ENCODE peak calls at places on chromosomes 1 and 21, in eight cellular contexts. Y, M, L, E, Z, V, K and R are unnamed samples.

GRCh38 chr1:172134087-172134731 is 286.3 kb upstream of the C1orf105 start:
- DNase-seq in Y (no peak), M (no peak), L (no peak), E (no peak), Z (no peak), V (no peak), K (no peak), R (no peak)

GRCh38 chr1:58929667-58930325 is 145.9 kb upstream of the JUN start:
- DNase-seq in Y (no peak), M (no peak), L (no peak), E (no peak), Z (peak; percentile 78), V (no peak), K (peak; percentile 70), R (no peak)

GRCh38 chr1:33147997-33148314 is 33.9 kb downstream of the TRIM62 start:
- DNase-seq in Y (peak; percentile 50), M (no peak), L (no peak), E (no peak), Z (no peak), V (no peak), K (peak; percentile 35), R (no peak)

GRCh38 chr21:45615145-45615711 is 28.3 kb upstream of the PCBP3 start:
- DNase-seq in Y (no peak), M (no peak), L (peak; percentile 70), E (peak; percentile 20), Z (peak; percentile 94), V (no peak), K (no peak), R (no peak)

GRCh38 chr21:39612233-39613028 is at the start of gene B3GALT5:
- DNase-seq in Y (peak; percentile 11), M (peak; percentile 37), L (no peak), E (peak; percentile 77), Z (no peak), V (no peak), K (no peak), R (no peak)

GRCh38 chr1:237386362-237387143 is 344.6 kb downstream of the RYR2 start:
- DNase-seq in Y (peak; percentile 35), M (no peak), L (peak; percentile 26), E (no peak), Z (no peak), V (no peak), K (peak; percentile 15), R (no peak)

GRCh38 chr1:235067396-235068154 is 61.1 kb downstream of the TOMM20 start:
- DNase-seq in Y (peak; percentile 63), M (no peak), L (no peak), E (no peak), Z (no peak), V (peak; percentile 93), K (peak; percentile 88), R (peak; percentile 95)

GRCh38 chr1:175839678-175840669 is 96.6 kb upstream of the TNR start:
- DNase-seq in Y (no peak), M (no peak), L (no peak), E (no peak), Z (no peak), V (no peak), K (peak; percentile 41), R (no peak)

GRCh38 chr1:90386899-90387334 is 330.2 kb downstream of the BARHL2 start:
- DNase-seq in Y (no peak), M (no peak), L (no peak), E (no peak), Z (no peak), V (no peak), K (peak; percentile 49), R (no peak)

GRCh38 chr1:15932612-15933011 is 43.3 kb downstream of the ZBTB17 start:
- DNase-seq in Y (no peak), M (no peak), L (peak; percentile 7), E (no peak), Z (no peak), V (no peak), K (no peak), R (no peak)

GRCh38 chr1:56331207-56331891 is 248.0 kb downstream of the PLPP3 start:
- DNase-seq in Y (no peak), M (no peak), L (no peak), E (no peak), Z (no peak), V (no peak), K (no peak), R (no peak)

GRCh38 chr1:234608720-234609527 is 1.1 kb downstream of the IRF2BP2 start:
- DNase-seq in Y (peak; percentile 41), M (no peak), L (peak; percentile 66), E (no peak), Z (peak; percentile 75), V (no peak), K (no peak), R (no peak)

GRCh38 chr1:36523230-36523495 is 40.5 kb upstream of the CSF3R start:
- DNase-seq in Y (no peak), M (no peak), L (no peak), E (no peak), Z (no peak), V (no peak), K (no peak), R (no peak)

GRCh38 chr1:202205523-202206190 is 12.1 kb downstream of the LGR6 start:
- DNase-seq in Y (no peak), M (no peak), L (no peak), E (peak; percentile 69), Z (no peak), V (no peak), K (no peak), R (no peak)

GRCh38 chr1:41073971-41074370 is 52.4 kb upstream of the SLFNL1 start:
- DNase-seq in Y (no peak), M (no peak), L (no peak), E (no peak), Z (no peak), V (no peak), K (peak; percentile 20), R (no peak)

GRCh38 chr1:186710696-186711095 is 30.5 kb upstream of the PTGS2 start:
- DNase-seq in Y (no peak), M (no peak), L (no peak), E (no peak), Z (no peak), V (no peak), K (no peak), R (no peak)

GRCh38 chr1:20440785-20441200 is 45.2 kb downstream of the CAMK2N1 start:
- DNase-seq in Y (peak; percentile 61), M (no peak), L (peak; percentile 78), E (peak; percentile 83), Z (peak; percentile 11), V (no peak), K (peak; percentile 84), R (no peak)

DNA sequence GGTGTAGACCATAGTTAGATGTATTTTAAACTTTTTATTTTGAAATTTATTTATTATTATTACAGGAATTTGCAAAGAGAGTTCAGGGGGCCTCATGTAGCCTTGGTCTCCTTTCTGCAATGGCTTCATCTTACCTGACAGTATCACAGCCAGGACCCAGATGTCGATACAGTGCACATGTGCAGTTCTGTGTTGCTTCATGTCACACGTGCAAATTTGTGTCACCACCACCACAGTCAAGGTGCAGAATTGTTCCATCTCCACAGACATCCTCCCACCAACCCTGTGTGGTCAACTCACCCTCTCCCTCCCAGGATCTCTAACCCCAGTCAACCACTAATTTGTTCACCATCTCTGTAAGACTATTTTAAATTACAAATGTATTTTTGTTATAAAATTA is 184.5 kb downstream of the CAMTA1 start:
- DNase-seq in Y (no peak), M (no peak), L (no peak), E (no peak), Z (no peak), V (no peak), K (no peak), R (no peak)
- TF ChIP-seq CTCF in Y (no peak), M (no peak), L (no peak), E (no peak), Z (no peak), V (no peak), K (no peak), R (no peak)

DNA sequence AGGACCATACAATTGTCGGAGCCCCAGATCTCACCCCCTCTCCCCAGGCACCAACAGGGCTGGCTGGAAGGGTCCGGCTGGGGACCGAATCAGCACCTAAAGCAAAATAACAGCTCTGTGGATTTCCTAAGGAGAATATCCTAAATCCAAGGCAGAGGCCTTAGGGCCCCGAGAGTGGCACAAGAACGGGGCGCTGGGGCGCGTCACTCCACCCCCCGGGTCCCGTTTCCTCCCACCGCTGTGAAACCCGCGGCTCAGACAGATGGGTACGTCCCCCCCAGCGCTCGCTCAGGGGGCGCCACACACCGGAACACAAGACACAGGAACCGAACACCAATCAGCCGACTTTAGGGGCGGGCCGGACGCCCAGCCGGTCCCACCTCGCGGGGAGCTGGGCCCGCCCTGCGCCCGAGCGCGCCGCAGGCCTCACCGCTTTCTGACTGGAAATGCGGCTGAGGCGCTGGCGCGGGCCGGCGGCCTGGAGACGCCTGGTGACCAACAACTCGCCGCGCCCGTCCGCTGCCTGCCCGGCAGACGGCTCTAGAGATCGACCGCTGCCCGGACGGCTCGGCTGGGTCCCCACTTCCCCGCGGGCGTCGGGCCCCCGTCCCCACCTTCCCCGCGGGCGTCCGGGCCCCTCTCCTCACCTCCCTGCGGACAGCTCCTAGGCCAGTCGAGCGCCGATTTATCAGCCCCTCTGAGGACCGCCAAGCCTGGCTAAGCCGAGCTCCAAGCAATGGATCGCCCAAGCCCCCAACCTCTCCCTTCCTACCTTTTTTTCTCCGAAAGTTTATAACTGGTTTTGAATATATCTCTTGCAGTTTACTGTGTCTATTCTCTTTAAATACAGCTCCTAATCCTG is at the start of gene HFM1:
- DNase-seq in Y (peak; percentile 88), M (peak; percentile 66), L (peak; percentile 83), E (peak; percentile 93), Z (peak; percentile 23), V (no peak), K (peak; percentile 49), R (peak; percentile 23)
- TF ChIP-seq CTCF in Y (no peak), M (peak; percentile 27), L (peak; percentile 1), E (peak; percentile 27), Z (no peak), V (no peak), K (no peak), R (no peak)

GRCh38 chr1:38806090-38806489 is 53.5 kb downstream of the RRAGC start:
- DNase-seq in Y (no peak), M (no peak), L (no peak), E (no peak), Z (no peak), V (no peak), K (no peak), R (no peak)
- TF ChIP-seq CTCF in Y (no peak), M (no peak), L (no peak), E (no peak), Z (no peak), V (no peak), K (no peak), R (no peak)

GRCh38 chr1:224541072-224541790 is 74.9 kb upstream of the CNIH3 start:
- DNase-seq in Y (peak; percentile 86), M (no peak), L (no peak), E (no peak), Z (no peak), V (no peak), K (no peak), R (no peak)

GRCh38 chr1:224542783-224543440 is 73.2 kb upstream of the CNIH3 start:
- DNase-seq in Y (peak; percentile 93), M (no peak), L (no peak), E (no peak), Z (no peak), V (peak; percentile 96), K (peak; percentile 88), R (peak; percentile 77)

GRCh38 chr1:224539971-224540370 is 76.1 kb upstream of the CNIH3 start:
- DNase-seq in Y (peak; percentile 25), M (no peak), L (no peak), E (no peak), Z (no peak), V (no peak), K (no peak), R (no peak)

GRCh38 chr1:224541901-224542610 is 74.1 kb upstream of the CNIH3 start:
- DNase-seq in Y (peak; percentile 21), M (no peak), L (no peak), E (no peak), Z (no peak), V (no peak), K (no peak), R (no peak)

GRCh38 chr1:224540535-224540934 is 75.6 kb upstream of the CNIH3 start:
- DNase-seq in Y (peak; percentile 92), M (no peak), L (no peak), E (no peak), Z (no peak), V (no peak), K (no peak), R (no peak)
- TF ChIP-seq CTCF in Y (no peak), M (no peak), L (no peak), E (no peak), Z (no peak), V (no peak), K (no peak), R (no peak)